ENCODE peak calls at places on chromosome 4, in ten cellular contexts. K is lower leg skin; C is OCI-LY7; N is naive B cell; P is NCI-H510A treated with DMSO at 0.1 percent for 48 hours; Z is neuronal stem cell; Q is activated naive CD4-positive, alpha-beta T cell treated with anti-CD3 and anti-CD28 coated beads, Interleukin-2, amount 10 ng/mL, durations not matched to agents 7 days and 5 days; Y is glomerular endothelial cell; V is stimulated activated CD4-positive, alpha-beta T cell treated with anti-CD3 and anti-CD28 coated beads, Interleukin-1b, Interleukin-23, amount 100 ng/mL, for 48 hours; M is PC-3. R is an unnamed sample.

GRCh38 chr4:17324431-17324830 is 187.5 kb downstream of the QDPR start:
- DNase-seq in K (no peak), C (peak), N (no peak), P (no peak), Z (peak), Q (peak), Y (no peak), V (peak), M (peak), R (peak)

GRCh38 chr4:177339794-177340374 is 30.2 kb downstream of the NEIL3 start:
- DNase-seq in K (no peak), C (peak), N (no peak), P (peak), Z (no peak), Q (no peak), Y (no peak), V (no peak), M (peak), R (peak)

GRCh38 chr4:2689825-2690700 is 66.1 kb downstream of the TNIP2 start:
- DNase-seq in K (peak), C (peak), N (peak), P (no peak), Z (no peak), Q (no peak), Y (no peak), V (peak), M (no peak), R (peak)

GRCh38 chr4:158572608-158573007 is 50.9 kb downstream of the RXFP1 start:
- DNase-seq in K (no peak), C (no peak), N (no peak), P (no peak), Z (no peak), Q (no peak), Y (no peak), V (no peak), M (no peak), R (no peak)

GRCh38 chr4:37780444-37781133 is 45.9 kb upstream of the PGM2 start:
- DNase-seq in K (no peak), C (peak), N (peak), P (no peak), Z (no peak), Q (peak), Y (no peak), V (peak), M (no peak), R (peak)

GRCh38 chr4:74267998-74268606 is 40.2 kb upstream of the EPGN start:
- DNase-seq in K (no peak), C (no peak), N (no peak), P (no peak), Z (no peak), Q (no peak), Y (no peak), V (no peak), M (peak), R (no peak)

GRCh38 chr4:13851541-13851940 is 224.0 kb upstream of the BOD1L1 start:
- DNase-seq in K (no peak), C (no peak), N (no peak), P (no peak), Z (no peak), Q (no peak), Y (no peak), V (no peak), M (no peak), R (no peak)

GRCh38 chr4:77073106-77073858 is 2.5 kb downstream of the CCNI start:
- DNase-seq in K (no peak), C (peak), N (no peak), P (peak), Z (no peak), Q (no peak), Y (no peak), V (no peak), M (no peak), R (no peak)

GRCh38 chr4:107870236-107870635 is 45.5 kb downstream of the SGMS2 start:
- DNase-seq in K (no peak), C (no peak), N (no peak), P (no peak), Z (no peak), Q (no peak), Y (no peak), V (no peak), M (no peak), R (no peak)

GRCh38 chr4:12644261-12644660 is 839.9 kb downstream of the RAB28 start:
- DNase-seq in K (no peak), C (no peak), N (no peak), P (no peak), Z (no peak), Q (no peak), Y (no peak), V (no peak), M (no peak), R (no peak)

GRCh38 chr4:107379054-107379869 is 340.8 kb downstream of the PAPSS1 start:
- DNase-seq in K (no peak), C (no peak), N (no peak), P (no peak), Z (no peak), Q (no peak), Y (peak), V (no peak), M (peak), R (no peak)

GRCh38 chr4:87035881-87036509 is 101.2 kb downstream of the AFF1 start:
- DNase-seq in K (no peak), C (peak), N (no peak), P (peak), Z (no peak), Q (no peak), Y (no peak), V (no peak), M (no peak), R (no peak)

GRCh38 chr4:53671757-53672156 is 80.5 kb upstream of the LNX1 start:
- DNase-seq in K (no peak), C (no peak), N (no peak), P (peak), Z (no peak), Q (no peak), Y (no peak), V (no peak), M (no peak), R (no peak)

GRCh38 chr4:74659576-74660411 is 134.5 kb downstream of the BTC start:
- DNase-seq in K (no peak), C (no peak), N (no peak), P (no peak), Z (no peak), Q (no peak), Y (peak), V (no peak), M (peak), R (no peak)

GRCh38 chr4:152572417-152573086 is 36.7 kb upstream of the FBXW7 start:
- DNase-seq in K (no peak), C (no peak), N (no peak), P (no peak), Z (no peak), Q (no peak), Y (no peak), V (no peak), M (peak), R (no peak)

GRCh38 chr4:139918994-139919393 is 235.0 kb downstream of the MAML3 start:
- DNase-seq in K (no peak), C (no peak), N (no peak), P (no peak), Z (no peak), Q (no peak), Y (no peak), V (no peak), M (no peak), R (no peak)

GRCh38 chr4:86092684-86093083 is 267.2 kb downstream of the MAPK10 start:
- DNase-seq in K (no peak), C (no peak), N (no peak), P (no peak), Z (no peak), Q (no peak), Y (no peak), V (no peak), M (peak), R (no peak)

GRCh38 chr4:127856485-127857447 is 23.9 kb upstream of the PLK4 start:
- DNase-seq in K (no peak), C (no peak), N (no peak), P (no peak), Z (peak), Q (no peak), Y (no peak), V (no peak), M (peak), R (peak)

GRCh38 chr4:118858779-118859178 is 22.9 kb upstream of the SEC24D start:
- DNase-seq in K (no peak), C (no peak), N (no peak), P (no peak), Z (no peak), Q (no peak), Y (no peak), V (no peak), M (no peak), R (no peak)

GRCh38 chr4:94410678-94411206 is 41.0 kb upstream of the PDLIM5 start:
- DNase-seq in K (peak), C (no peak), N (no peak), P (peak), Z (no peak), Q (no peak), Y (no peak), V (no peak), M (peak), R (no peak)

GRCh38 chr4:7041851-7042696 is 1.1 kb upstream of the TADA2B start:
- DNase-seq in K (peak), C (no peak), N (peak), P (peak), Z (no peak), Q (peak), Y (no peak), V (peak), M (peak), R (no peak)

GRCh38 chr4:100317032-100317864 is 127.0 kb upstream of the DDIT4L start:
- DNase-seq in K (no peak), C (no peak), N (no peak), P (no peak), Z (no peak), Q (no peak), Y (no peak), V (no peak), M (no peak), R (no peak)

GRCh38 chr4:54433686-54434085 is 204.6 kb downstream of the PDGFRA start:
- DNase-seq in K (no peak), C (no peak), N (no peak), P (no peak), Z (no peak), Q (no peak), Y (no peak), V (no peak), M (peak), R (peak)

GRCh38 chr4:83599183-83599582 is 63.3 kb downstream of the GPAT3 start:
- DNase-seq in K (no peak), C (peak), N (no peak), P (no peak), Z (no peak), Q (no peak), Y (no peak), V (no peak), M (peak), R (peak)

R was measured in GM12865.